ENCODE peak calls at places on chromosomes 6 and 20, in seven cellular contexts. P is glutamatergic neuron; B is Caki2; T is Daoy; V is amniotic epithelial cell; I is GOT3; X is CD4-positive, alpha-beta T cell. O is an unnamed sample.
A peak's percentile ranks its signal among the peaks of the same experiment; 100 is the strongest.

GRCh38 chr6:79453558-79454042 is 83.6 kb downstream of the LCA5 start:
- DNase-seq in P (no peak), B (no peak), T (no peak), V (peak; percentile 63), I (no peak), X (no peak), O (peak; percentile 47)

GRCh38 chr20:52410746-52411317 is 219.3 kb upstream of the ZFP64 start:
- DNase-seq in P (no peak), B (no peak), T (peak; percentile 9), V (peak; percentile 51), I (no peak), X (no peak), O (no peak)

GRCh38 chr6:14266266-14266665 is 148.7 kb downstream of the CD83 start:
- DNase-seq in P (no peak), B (no peak), T (no peak), V (no peak), I (no peak), X (no peak), O (no peak)

GRCh38 chr20:50434653-50435396 is 75.4 kb upstream of the PTPN1 start:
- DNase-seq in P (no peak), B (no peak), T (no peak), V (peak; percentile 90), I (no peak), X (no peak), O (no peak)

GRCh38 chr6:128538763-128539162 is 18.4 kb upstream of the PTPRK start:
- DNase-seq in P (no peak), B (no peak), T (no peak), V (peak; percentile 18), I (no peak), X (no peak), O (no peak)

GRCh38 chr6:43744490-43744889 is 25.5 kb upstream of the VEGFA start:
- DNase-seq in P (no peak), B (no peak), T (no peak), V (no peak), I (no peak), X (no peak), O (no peak)

GRCh38 chr6:52063584-52064400 is 23.6 kb downstream of the PKHD1 start:
- DNase-seq in P (peak; percentile 34), B (peak; percentile 64), T (peak; percentile 76), V (peak; percentile 21), I (no peak), X (peak; percentile 48), O (peak; percentile 8)

GRCh38 chr6:133553652-133554051 is 312.5 kb downstream of the EYA4 start:
- DNase-seq in P (peak; percentile 35), B (peak; percentile 41), T (peak; percentile 61), V (peak; percentile 58), I (no peak), X (no peak), O (peak; percentile 43)

GRCh38 chr20:10540636-10541493 is 105.8 kb downstream of the SLX4IP start:
- DNase-seq in P (no peak), B (peak; percentile 85), T (peak; percentile 85), V (peak; percentile 89), I (no peak), X (no peak), O (peak; percentile 88)

GRCh38 chr20:2084703-2085102 is 16.9 kb upstream of the STK35 start:
- DNase-seq in P (no peak), B (no peak), T (no peak), V (peak; percentile 86), I (no peak), X (no peak), O (no peak)

GRCh38 chr6:20126789-20127653 is 85.2 kb downstream of the MBOAT1 start:
- DNase-seq in P (peak; percentile 86), B (peak; percentile 55), T (peak; percentile 70), V (peak; percentile 44), I (no peak), X (peak; percentile 72), O (peak; percentile 62)

GRCh38 chr6:134468633-134469032 is 150.7 kb upstream of the SGK1 start:
- DNase-seq in P (no peak), B (no peak), T (no peak), V (no peak), I (no peak), X (no peak), O (no peak)

GRCh38 chr6:155117266-155117665 is 122.2 kb downstream of the TIAM2 start:
- DNase-seq in P (no peak), B (peak; percentile 88), T (peak; percentile 64), V (peak; percentile 93), I (no peak), X (no peak), O (peak; percentile 43)

GRCh38 chr6:3367630-3368029 is 89.2 kb downstream of the SLC22A23 start:
- DNase-seq in P (no peak), B (no peak), T (no peak), V (no peak), I (no peak), X (no peak), O (no peak)

GRCh38 chr6:88573561-88573960 is 389.9 kb downstream of the RNGTT start:
- DNase-seq in P (no peak), B (no peak), T (no peak), V (no peak), I (no peak), X (no peak), O (no peak)

GRCh38 chr20:7798176-7798575 is 142.1 kb downstream of the HAO1 start:
- DNase-seq in P (no peak), B (no peak), T (no peak), V (no peak), I (no peak), X (no peak), O (no peak)

O was measured in SW480.